ENCODE peak calls at places on chromosome 2, in four cellular contexts. F is SJCRH30; S is HS-5; L is activated CD8-positive, alpha-beta memory T cell treated with anti-CD3 and anti-CD28 coated beads, Interleukin-2, amount 50 U/mL, for 48 hours. J is an unnamed sample.

GRCh38 chr2:38274286-38275276 is 102.5 kb downstream of the ATL2 start:
- DNase-seq in F (peak; percentile 40), S (peak; percentile 70), L (no peak), J (no peak)

GRCh38 chr2:221372156-221372870 is 199.8 kb downstream of the EPHA4 start:
- DNase-seq in L (no peak), S (no peak), F (no peak), J (no peak)

GRCh38 chr2:43135583-43135982 is 90.8 kb downstream of the ZFP36L2 start:
- DNase-seq in S (no peak), L (no peak), F (no peak), J (peak; percentile 46)

GRCh38 chr2:48529189-48529588 is 765 bp upstream of the STON1 start:
- DNase-seq in S (no peak), L (no peak), F (peak; percentile 19), J (no peak)

GRCh38 chr2:233424028-233424951 is 70.0 kb downstream of the DGKD start:
- DNase-seq in L (peak; percentile 28), S (no peak), F (no peak), J (peak; percentile 58)

GRCh38 chr2:174722942-174723598 is 41.2 kb downstream of the CHRNA1 start:
- DNase-seq in S (no peak), F (no peak), L (no peak), J (no peak)

GRCh38 chr2:101679037-101679726 is 18.3 kb upstream of the MAP4K4 start:
- DNase-seq in S (no peak), F (no peak), L (no peak), J (no peak)

GRCh38 chr2:44168684-44169154 is at the start of gene PPM1B:
- DNase-seq in F (peak; percentile 100), S (no peak), L (peak; percentile 98), J (peak; percentile 99)

GRCh38 chr2:102114851-102115497 is 27.6 kb upstream of the IL1R1 start:
- DNase-seq in S (no peak), F (no peak), L (no peak), J (no peak)

GRCh38 chr2:164182116-164182637 is 439.1 kb downstream of the GRB14 start:
- DNase-seq in S (no peak), L (no peak), F (no peak), J (no peak)

GRCh38 chr2:5365871-5366461 is 326.2 kb upstream of the SOX11 start:
- DNase-seq in L (peak; percentile 90), F (peak; percentile 75), S (no peak), J (no peak)

GRCh38 chr2:216606551-216607527 is 26.4 kb upstream of the IGFBP2 start:
- DNase-seq in S (no peak), L (peak; percentile 88), F (peak; percentile 69), J (no peak)

GRCh38 chr2:118696786-118697465 is 150.5 kb downstream of the EN1 start:
- DNase-seq in S (no peak), F (no peak), L (no peak), J (no peak)

GRCh38 chr2:163812926-163813520 is 77.2 kb upstream of the FIGN start:
- DNase-seq in S (no peak), F (no peak), L (no peak), J (no peak)

GRCh38 chr2:79619976-79620375 is 107.1 kb downstream of the CTNNA2 start:
- DNase-seq in S (no peak), L (no peak), F (no peak), J (no peak)

GRCh38 chr2:121244616-121245015 is 40.4 kb downstream of the TFCP2L1 start:
- DNase-seq in L (no peak), S (no peak), F (no peak), J (no peak)

GRCh38 chr2:202494300-202494699 is 118.2 kb downstream of the BMPR2 start:
- DNase-seq in L (no peak), S (no peak), F (peak; percentile 64), J (no peak)